ENCODE peak calls at places on chromosomes 4 and X, in four cellular contexts. I is prostate gland; V is CD4-positive, alpha-beta T cell; W is ovary. X is an unnamed sample.

GRCh38 chr4:184934961-184935360 is 83.3 kb upstream of the HELT start:
- DNase-seq in I (no peak), V (no peak), W (no peak), X (no peak)

GRCh38 chr4:143336828-143337599 is at the start of gene GAB1:
- DNase-seq in V (no peak), W (peak; percentile 77), I (peak; percentile 68), X (peak; percentile 78)

GRCh38 chrX:153780678-153781427 is at the start of gene SRPK3:
- DNase-seq in V (no peak), W (peak; percentile 49), I (no peak), X (no peak)

GRCh38 chr4:84479663-84480062 is 19.4 kb downstream of the NKX6-1 start:
- DNase-seq in V (no peak), I (no peak), W (no peak), X (no peak)

GRCh38 chr4:101357751-101358150 is 10.4 kb upstream of the PPP3CA start:
- DNase-seq in W (no peak), V (no peak), I (no peak), X (no peak)

GRCh38 chr4:112284662-112285411 is 867 bp downstream of the TIFA start:
- DNase-seq in W (peak; percentile 43), V (no peak), I (peak; percentile 72), X (no peak)

GRCh38 chr4:2785613-2786012 is 7.3 kb upstream of the SH3BP2 start:
- DNase-seq in V (peak; percentile 25), W (no peak), I (no peak), X (no peak)

GRCh38 chr4:76897522-76898384 is at the start of gene SOWAHB:
- DNase-seq in W (peak; percentile 24), V (no peak), I (peak; percentile 70), X (no peak)

GRCh38 chr4:40307627-40308497 is 27.3 kb upstream of the CHRNA9 start:
- DNase-seq in W (no peak), V (peak; percentile 76), I (no peak), X (no peak)

GRCh38 chrX:54961750-54962149 is 32.2 kb downstream of the PFKFB1 start:
- DNase-seq in V (no peak), W (no peak), I (no peak), X (no peak)

GRCh38 chr4:117385531-117385930 is 300.2 kb upstream of the TRAM1L1 start:
- DNase-seq in W (no peak), I (no peak), V (no peak), X (no peak)

GRCh38 chr4:117135634-117136354 is 50.4 kb upstream of the TRAM1L1 start:
- DNase-seq in W (no peak), I (no peak), V (no peak), X (no peak)

GRCh38 chrX:50812995-50813842 is 775 bp downstream of the SHROOM4 start:
- DNase-seq in I (peak; percentile 17), V (no peak), W (peak; percentile 29), X (no peak)

GRCh38 chr4:123616970-123617392 is 220.4 kb downstream of the SPRY1 start:
- DNase-seq in I (peak; percentile 18), W (no peak), V (peak; percentile 22), X (no peak)

GRCh38 chrX:318739-319578 is at the start of gene GTPBP6:
- DNase-seq in W (peak; percentile 100), V (peak; percentile 99), I (peak; percentile 100), X (no peak)

GRCh38 chr4:77169496-77169895 is 12.5 kb downstream of the CCNG2 start:
- DNase-seq in V (no peak), W (no peak), I (no peak), X (no peak)

GRCh38 chr4:38730830-38731646 is 51.8 kb downstream of the TLR10 start:
- DNase-seq in W (peak; percentile 88), I (peak; percentile 73), V (peak; percentile 83), X (peak; percentile 35)

GRCh38 chrX:40003071-40003981 is 94.4 kb downstream of the BCOR start:
- DNase-seq in W (no peak), I (no peak), V (no peak), X (no peak)

GRCh38 chr4:109010534-109010933 is 247.7 kb upstream of the ETNPPL start:
- DNase-seq in I (no peak), V (no peak), W (no peak), X (no peak)

GRCh38 chrX:41350150-41350975 is 16.4 kb downstream of the DDX3X start:
- DNase-seq in W (no peak), I (no peak), V (no peak), X (no peak)

GRCh38 chr4:29708473-29708872 is 1011.7 kb upstream of the PCDH7 start:
- DNase-seq in I (no peak), W (no peak), V (no peak), X (no peak)

GRCh38 chr4:177728361-177729152 is 286.3 kb upstream of the AGA start:
- DNase-seq in V (no peak), W (no peak), I (no peak), X (no peak)

GRCh38 chrX:47180346-47180745 is 13.3 kb upstream of the UBA1 start:
- DNase-seq in V (no peak), I (no peak), W (no peak), X (no peak)

GRCh38 chr4:24433515-24434192 is 150.7 kb downstream of the DHX15 start:
- DNase-seq in W (no peak), V (no peak), I (peak; percentile 22), X (no peak)
- H3K27ac ChIP-seq in W (no peak overlapping the region), V (no peak overlapping the region), I (no peak overlapping the region), X (no peak overlapping the region)

DNA sequence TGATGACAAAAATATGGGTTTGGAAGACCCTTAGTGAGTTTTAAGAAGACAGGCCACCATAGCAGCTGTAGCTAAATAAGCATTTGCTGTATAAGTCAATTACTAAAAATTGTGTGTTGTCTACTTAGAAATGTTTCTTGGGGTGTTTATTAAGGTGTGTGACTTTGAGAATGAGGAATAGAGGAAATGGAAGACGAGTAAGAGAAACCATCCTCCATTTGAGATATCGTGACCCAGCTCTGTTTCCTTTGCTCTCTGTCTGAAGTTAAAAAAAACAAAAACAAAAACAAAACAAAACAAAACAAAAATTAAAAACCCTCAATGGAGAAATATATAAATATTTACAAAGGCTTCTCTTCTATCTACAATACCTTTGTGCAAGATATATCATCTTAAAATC is 41.7 kb upstream of the FAM9C start:
- DNase-seq in I (no peak), W (no peak), V (no peak), X (no peak)
- H3K27ac ChIP-seq in I (no peak overlapping the region), W (no peak overlapping the region), V (peak overlapping the region; percentile 94), X (no peak overlapping the region)

GRCh38 chr4:155232432-155232831 is 24.0 kb downstream of the NPY2R start:
- DNase-seq in W (no peak), V (no peak), I (no peak), X (no peak)
- H3K27ac ChIP-seq in W (no peak overlapping the region), V (no peak overlapping the region), I (no peak overlapping the region), X (no peak overlapping the region)

GRCh38 chrX:135536883-135537282 is 16.4 kb downstream of the INTS6L start:
- DNase-seq in I (no peak), V (no peak), W (no peak), X (no peak)
- H3K27ac ChIP-seq in I (no peak overlapping the region), V (peak overlapping the region; percentile 13), W (no peak overlapping the region), X (no peak overlapping the region)

GRCh38 chr4:183395395-183395794 is 49.0 kb upstream of the CDKN2AIP start:
- DNase-seq in I (no peak), W (no peak), V (no peak), X (no peak)

GRCh38 chr4:183398298-183399129 is 45.9 kb upstream of the CDKN2AIP start:
- DNase-seq in I (peak; percentile 52), W (peak; percentile 67), V (peak; percentile 50), X (peak; percentile 56)

GRCh38 chr4:183394166-183394951 is 50.1 kb upstream of the CDKN2AIP start:
- DNase-seq in W (no peak), I (no peak), V (no peak), X (no peak)

GRCh38 chr4:183397741-183398297 is 46.6 kb upstream of the CDKN2AIP start:
- DNase-seq in V (no peak), I (no peak), W (no peak), X (no peak)

DNA sequence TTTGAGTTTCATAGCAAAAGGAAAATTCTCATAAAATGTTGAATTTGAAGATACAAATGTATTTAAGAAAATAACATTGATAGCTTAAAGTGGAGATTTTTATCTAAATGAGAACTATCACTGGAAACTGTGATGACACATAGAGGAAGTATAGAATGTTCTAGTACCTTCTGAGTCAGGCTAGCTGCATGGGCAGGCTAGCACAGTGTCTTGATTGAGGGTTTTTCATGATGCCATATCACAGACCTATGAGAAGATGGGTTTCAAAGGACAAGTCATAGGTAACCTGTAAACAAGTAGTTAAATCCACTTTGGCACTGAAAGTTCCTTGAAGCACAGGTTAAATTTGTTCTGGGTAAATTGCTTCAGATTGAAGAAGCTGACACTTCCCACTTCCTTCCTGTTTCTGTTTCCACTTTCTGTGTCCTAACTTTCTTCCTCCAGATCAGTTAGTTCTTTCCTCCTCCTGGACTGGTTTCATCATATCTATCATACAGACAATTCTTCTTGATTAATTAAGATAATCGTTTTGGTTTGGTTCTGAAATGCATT is 48.2 kb upstream of the CDKN2AIP start:
- DNase-seq in V (no peak), I (no peak), W (no peak), X (no peak)
- H3K27ac ChIP-seq in V (no peak overlapping the region), I (no peak overlapping the region), W (no peak overlapping the region), X (no peak overlapping the region)

GRCh38 chrX:1685460-1685859 is 70.6 kb downstream of the ASMT start:
- DNase-seq in V (no peak), W (no peak), I (no peak), X (no peak)
- H3K27ac ChIP-seq in V (no peak overlapping the region), W (no peak overlapping the region), I (no peak overlapping the region), X (no peak overlapping the region)

DNA sequence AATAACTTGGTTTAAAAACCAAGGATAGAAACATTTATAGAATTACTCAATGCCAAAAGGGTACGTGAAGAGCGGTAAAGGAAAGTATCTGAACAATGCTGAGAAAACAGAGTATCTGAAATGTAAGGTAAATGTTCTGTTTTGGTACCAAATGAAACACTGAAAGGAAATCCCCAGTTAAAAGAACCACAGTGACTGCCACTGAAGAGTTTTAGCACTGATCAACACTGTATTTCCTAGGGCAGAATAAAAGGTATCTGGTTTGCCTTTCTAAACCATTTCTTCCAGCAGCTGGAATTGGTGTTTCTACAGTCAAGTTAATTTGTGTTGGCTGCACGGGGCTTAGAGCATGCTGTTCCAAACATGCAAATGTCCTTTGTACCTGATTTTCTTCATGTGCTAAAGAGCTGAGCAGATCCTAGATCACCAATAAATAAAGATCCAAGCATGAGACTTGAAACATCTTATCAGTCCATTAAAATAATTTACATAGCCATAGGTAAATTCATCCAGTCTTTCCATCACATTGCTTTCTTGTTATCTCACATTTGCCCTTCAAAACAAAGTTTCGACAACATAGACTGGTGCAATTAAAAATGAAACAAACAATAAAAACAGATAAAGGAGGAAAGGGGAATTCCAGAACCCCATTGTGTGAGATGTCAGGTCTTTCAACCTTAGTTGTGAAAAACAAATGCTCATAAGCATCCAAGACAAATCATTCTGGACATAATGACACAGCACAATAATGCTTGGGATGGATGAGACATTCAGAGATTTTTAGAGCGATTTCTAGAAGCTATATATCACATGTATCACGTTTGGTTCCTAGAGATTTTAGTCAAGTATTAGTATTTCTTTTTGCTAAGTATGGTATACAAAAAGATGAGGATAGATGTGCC is 38.6 kb downstream of the MFAP3L start:
- DNase-seq in I (no peak), W (no peak), V (no peak), X (no peak)
- H3K27ac ChIP-seq in I (no peak overlapping the region), W (no peak overlapping the region), V (no peak overlapping the region), X (no peak overlapping the region)

GRCh38 chr4:73842696-73843095 is 6.2 kb downstream of the CXCL6 start:
- DNase-seq in V (no peak), W (no peak), I (no peak), X (no peak)
- H3K27ac ChIP-seq in V (no peak overlapping the region), W (no peak overlapping the region), I (no peak overlapping the region), X (no peak overlapping the region)

GRCh38 chr4:4761128-4761991 is 98.1 kb upstream of the MSX1 start:
- DNase-seq in I (no peak), V (no peak), W (no peak), X (no peak)
- H3K27ac ChIP-seq in I (no peak overlapping the region), V (no peak overlapping the region), W (no peak overlapping the region), X (no peak overlapping the region)